ENCODE peak calls at places on chromosome 6, in nine cellular contexts. W is Karpas-422, Q is ovary, V is coronary artery, D is hepatocyte, G is fibroblast of lung, T is SK-N-SH, M is HepG2, F is psoas muscle. H is an unnamed sample.

GRCh38 chr6:169997930-169998218 is 246.5 kb downstream of the ERMARD start:
- DNase-seq in Q (no peak), W (no peak), M (no peak), G (no peak), F (no peak), T (no peak), V (no peak), D (no peak), H (no peak)

GRCh38 chr6:53299331-53299835 is 49.4 kb downstream of the ELOVL5 start:
- DNase-seq in M (no peak), W (no peak), T (no peak), F (no peak), D (no peak), G (no peak), V (no peak), Q (no peak), H (no peak)

GRCh38 chr6:26329763-26330511 is 35.1 kb upstream of the BTN3A2 start:
- DNase-seq in M (peak), G (peak), Q (no peak), D (peak), V (no peak), F (no peak), T (no peak), W (no peak), H (no peak)

GRCh38 chr6:48615041-48615440 is 504.0 kb upstream of the PTCHD4 start:
- DNase-seq in D (no peak), T (no peak), M (no peak), G (peak), Q (no peak), F (no peak), W (no peak), V (no peak), H (no peak)

GRCh38 chr6:147211349-147211748 is 7.1 kb downstream of the STXBP5 start:
- DNase-seq in V (no peak), M (no peak), F (no peak), W (no peak), D (no peak), Q (no peak), G (no peak), T (no peak), H (no peak)

GRCh38 chr6:116866281-116866871 is 10.7 kb upstream of the RFX6 start:
- DNase-seq in M (no peak), Q (no peak), G (peak), T (no peak), V (no peak), W (no peak), F (no peak), D (no peak), H (no peak)

GRCh38 chr6:74015427-74015826 is 319.4 kb downstream of the CD109 start:
- DNase-seq in M (no peak), W (no peak), Q (no peak), V (no peak), F (no peak), T (no peak), G (no peak), D (no peak), H (no peak)

GRCh38 chr6:123527406-123527805 is 109.3 kb downstream of the TRDN start:
- DNase-seq in T (no peak), D (no peak), Q (no peak), V (no peak), F (no peak), G (no peak), M (no peak), W (no peak), H (no peak)

GRCh38 chr6:111658445-111659154 is 52.9 kb upstream of the TRAF3IP2 start:
- DNase-seq in M (no peak), Q (no peak), T (no peak), G (peak), D (no peak), F (no peak), V (no peak), W (no peak), H (no peak)
- H3K4me3 ChIP-seq in M (no peak), Q (no peak), T (no peak), G (no peak), D (no peak), F (no peak), V (no peak), W (no peak), H (no peak)

GRCh38 chr6:75493400-75494064 is at the start of gene FILIP1:
- DNase-seq in V (peak), F (peak), W (no peak), M (no peak), G (peak), Q (peak), D (peak), T (no peak), H (peak)
- H3K4me3 ChIP-seq in V (peak), F (peak), W (no peak), M (no peak), G (peak), Q (peak), D (peak), T (no peak), H (no peak)

GRCh38 chr6:125432968-125433367 is 131.2 kb upstream of the HDDC2 start:
- DNase-seq in D (no peak), M (no peak), Q (no peak), V (no peak), G (no peak), T (no peak), W (no peak), F (no peak), H (no peak)

GRCh38 chr6:125434760-125435159 is 133.0 kb upstream of the HDDC2 start:
- DNase-seq in V (no peak), Q (no peak), T (no peak), D (no peak), G (no peak), W (no peak), M (no peak), F (no peak), H (no peak)

GRCh38 chr6:125432014-125432413 is 130.2 kb upstream of the HDDC2 start:
- DNase-seq in D (no peak), G (no peak), T (no peak), M (no peak), Q (no peak), V (no peak), W (no peak), F (no peak), H (no peak)
- H3K4me3 ChIP-seq in D (no peak), G (no peak), T (no peak), M (no peak), Q (no peak), V (no peak), W (no peak), F (no peak), H (no peak)

DNA sequence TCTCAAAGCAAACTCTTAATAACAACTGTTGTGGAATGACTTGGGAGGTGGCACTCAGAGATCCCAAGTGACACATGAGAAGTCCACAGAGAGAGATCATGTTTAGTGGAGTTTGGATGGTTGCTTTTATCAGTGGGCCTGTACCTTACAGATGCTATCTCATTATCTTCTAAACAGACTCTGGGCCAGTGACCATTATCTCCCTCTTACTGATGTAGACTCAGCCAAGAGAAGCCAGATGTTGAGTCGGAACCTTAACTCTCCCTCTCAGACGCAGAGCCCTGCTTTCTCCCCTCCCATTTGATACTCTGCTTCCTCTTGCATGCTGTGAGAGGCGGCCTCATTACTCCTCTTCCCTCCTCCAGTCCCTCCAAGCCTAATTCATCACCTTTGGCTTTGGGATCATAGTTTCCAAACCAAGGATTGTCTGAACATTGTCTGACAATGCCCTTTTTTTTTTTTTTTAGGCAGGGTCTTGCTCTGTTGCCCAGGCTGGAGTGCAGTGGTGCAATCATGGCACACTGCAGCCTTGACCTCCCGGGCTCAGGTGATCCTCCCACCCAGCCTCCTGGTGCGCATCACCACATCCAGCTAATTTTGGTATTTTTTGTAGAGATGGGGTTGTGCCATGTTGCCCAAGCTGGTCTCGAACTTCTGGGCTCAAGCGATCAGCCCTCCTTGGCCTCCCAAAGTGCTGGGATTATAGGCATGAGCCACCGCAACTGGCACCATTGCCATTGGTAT is 4.5 kb upstream of the DDR1 start:
- DNase-seq in W (no peak), V (no peak), D (no peak), G (no peak), Q (no peak), M (no peak), T (peak), F (no peak), H (no peak)
- H3K4me3 ChIP-seq in W (no peak), V (no peak), D (no peak), G (no peak), Q (no peak), M (no peak), T (no peak), F (no peak), H (no peak)

GRCh38 chr6:3565291-3565690 is 108.4 kb upstream of the SLC22A23 start:
- DNase-seq in D (no peak), Q (no peak), T (no peak), F (no peak), V (no peak), G (no peak), M (no peak), W (no peak), H (no peak)

GRCh38 chr6:3561745-3562144 is 104.9 kb upstream of the SLC22A23 start:
- DNase-seq in M (peak), V (no peak), D (peak), Q (no peak), G (peak), T (no peak), F (no peak), W (no peak), H (no peak)

DNA sequence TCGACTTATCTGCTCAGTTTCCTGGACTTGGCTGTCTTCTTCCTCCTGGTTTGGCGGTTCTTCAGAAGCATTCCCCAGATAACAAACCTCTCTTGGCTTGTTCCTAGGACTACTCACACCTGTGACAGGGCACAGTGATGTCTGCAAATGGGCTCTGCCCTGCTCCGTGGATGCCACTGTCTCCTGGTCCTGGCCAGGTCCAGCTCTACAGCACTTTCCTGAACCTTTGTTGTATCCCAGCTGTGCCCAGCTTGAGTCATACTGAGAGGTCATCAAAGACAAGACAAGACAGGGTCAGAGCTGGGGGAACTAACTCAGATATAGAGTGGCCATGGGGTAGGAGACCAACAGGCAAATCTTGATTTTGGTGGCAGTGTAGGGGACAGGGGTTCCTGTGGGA is 102.7 kb upstream of the SLC22A23 start:
- DNase-seq in Q (no peak), W (peak), V (no peak), D (no peak), G (no peak), F (no peak), M (no peak), T (no peak), H (no peak)
- H3K4me3 ChIP-seq in Q (no peak), W (no peak), V (no peak), D (no peak), G (no peak), F (no peak), M (no peak), T (no peak), H (no peak)

GRCh38 chr6:138541793-138542481 is 42.6 kb upstream of the NHSL1 start:
- DNase-seq in D (no peak), T (no peak), Q (no peak), F (no peak), G (no peak), M (no peak), W (no peak), V (no peak), H (no peak)

GRCh38 chr6:138544521-138544920 is 45.2 kb upstream of the NHSL1 start:
- DNase-seq in T (no peak), V (no peak), F (no peak), G (no peak), M (no peak), D (no peak), W (no peak), Q (no peak), H (no peak)

GRCh38 chr6:138543648-138544047 is 44.4 kb upstream of the NHSL1 start:
- DNase-seq in F (no peak), M (peak), T (no peak), Q (no peak), V (no peak), G (no peak), W (no peak), D (no peak), H (no peak)

GRCh38 chr6:138546733-138547185 is 47.5 kb upstream of the NHSL1 start:
- DNase-seq in M (peak), V (no peak), D (peak), Q (no peak), T (no peak), G (no peak), W (no peak), F (no peak), H (no peak)

GRCh38 chr6:138545621-138545980 is 46.3 kb upstream of the NHSL1 start:
- DNase-seq in T (no peak), V (no peak), M (no peak), Q (peak), D (peak), G (peak), F (peak), W (no peak), H (peak)
- H3K4me3 ChIP-seq in T (no peak), V (peak), M (peak), Q (no peak), D (peak), G (peak), F (peak), W (no peak), H (no peak)

GRCh38 chr6:136551103-136551502 is 881 bp upstream of the MAP7 start:
- DNase-seq in F (no peak), G (no peak), W (no peak), D (no peak), Q (no peak), V (no peak), M (no peak), T (peak), H (peak)
- H3K4me3 ChIP-seq in F (peak), G (no peak), W (no peak), D (peak), Q (peak), V (no peak), M (no peak), T (peak), H (peak)

GRCh38 chr6:12296604-12297003 is 6.4 kb downstream of the EDN1 start:
- DNase-seq in D (no peak), T (no peak), G (no peak), V (no peak), F (no peak), Q (no peak), W (no peak), M (no peak), H (no peak)
- H3K4me3 ChIP-seq in D (no peak), T (no peak), G (no peak), V (no peak), F (no peak), Q (no peak), W (no peak), M (no peak), H (no peak)

H was measured in testis.